ENCODE peak calls at places on chromosomes 7 and 10, in six cellular contexts. J, O, B, E, Q and Z are unnamed samples.
A peak's percentile ranks its signal among the peaks of the same experiment; 100 is the strongest.

GRCh38 chr10:30529373-30529998 is 95.5 kb downstream of the MAP3K8 start:
- DNase-seq in J (no peak), O (no peak), Q (no peak), B (no peak), E (peak; percentile 77), Z (no peak)

GRCh38 chr10:127151981-127152699 is 44.3 kb downstream of the INSYN2A start:
- DNase-seq in Q (no peak), E (no peak), O (no peak), J (no peak), B (peak; percentile 24), Z (peak; percentile 72)

GRCh38 chr7:151125459-151125834 is 39.2 kb downstream of the AGAP3 start:
- DNase-seq in O (no peak), E (no peak), J (no peak), B (no peak), Q (no peak), Z (no peak)

GRCh38 chr10:60203993-60204618 is 185.6 kb downstream of the ANK3 start:
- DNase-seq in Q (peak; percentile 30), B (peak; percentile 5), E (no peak), O (peak; percentile 10), J (peak; percentile 35), Z (peak; percentile 54)

GRCh38 chr7:114422478-114423217 is 8.0 kb downstream of the FOXP2 start:
- DNase-seq in J (no peak), B (no peak), E (no peak), O (no peak), Q (no peak), Z (no peak)

GRCh38 chr10:79379512-79380124 is 32.3 kb downstream of the PPIF start:
- DNase-seq in J (peak; percentile 9), Q (no peak), B (no peak), E (no peak), O (no peak), Z (no peak)

GRCh38 chr7:149865437-149865836 is 8.3 kb upstream of the ATP6V0E2 start:
- DNase-seq in Q (no peak), O (no peak), E (no peak), J (no peak), B (no peak), Z (peak; percentile 6)

GRCh38 chr10:101095550-101096213 is 33.9 kb downstream of the KAZALD1 start:
- DNase-seq in J (peak; percentile 72), B (peak; percentile 66), E (peak; percentile 52), Q (peak; percentile 85), O (peak; percentile 82), Z (peak; percentile 44)

GRCh38 chr7:19899517-19899916 is 126.1 kb upstream of the TMEM196 start:
- DNase-seq in J (no peak), B (no peak), Q (no peak), E (no peak), O (peak; percentile 18), Z (no peak)

GRCh38 chr10:6044651-6045599 is 17.2 kb downstream of the IL2RA start:
- DNase-seq in Q (no peak), E (no peak), O (no peak), B (no peak), J (no peak), Z (no peak)

GRCh38 chr10:68594405-68594804 is 34.3 kb downstream of the TET1 start:
- DNase-seq in Q (no peak), O (no peak), E (no peak), B (no peak), J (peak; percentile 51), Z (peak; percentile 67)

GRCh38 chr10:60032723-60033122 is 126.4 kb upstream of the CCDC6 start:
- DNase-seq in Q (peak; percentile 37), B (peak; percentile 62), J (peak; percentile 44), O (peak; percentile 35), E (peak; percentile 23), Z (peak; percentile 36)

GRCh38 chr10:3781458-3782098 is 3.4 kb downstream of the KLF6 start:
- DNase-seq in O (no peak), E (no peak), Q (no peak), J (no peak), B (no peak), Z (peak; percentile 55)

GRCh38 chr10:88954458-88955083 is 2.0 kb upstream of the ACTA2 start:
- DNase-seq in O (no peak), J (no peak), Q (no peak), B (no peak), E (no peak), Z (no peak)

GRCh38 chr10:44880090-44880715 is 30.9 kb upstream of the TMEM72 start:
- DNase-seq in O (no peak), Q (no peak), E (no peak), J (no peak), B (no peak), Z (no peak)

GRCh38 chr10:74432841-74433594 is 282.0 kb downstream of the ADK start:
- DNase-seq in B (no peak), J (peak; percentile 15), Q (peak; percentile 41), O (no peak), E (no peak), Z (peak; percentile 70)

GRCh38 chr10:78203915-78204818 is 170.5 kb downstream of the RPS24 start:
- DNase-seq in J (no peak), Q (peak; percentile 87), O (no peak), B (peak; percentile 33), E (no peak), Z (no peak)

GRCh38 chr7:16934947-16935742 is 53.4 kb upstream of the AGR3 start:
- DNase-seq in O (no peak), E (no peak), J (no peak), Q (no peak), B (no peak), Z (peak; percentile 48)

GRCh38 chr7:116616555-116617059 is 55.4 kb upstream of the MET start:
- DNase-seq in B (peak; percentile 21), J (no peak), Q (no peak), E (no peak), O (no peak), Z (peak; percentile 36)

GRCh38 chr7:155928583-155929145 is 116.4 kb upstream of the SHH start:
- DNase-seq in Q (no peak), J (no peak), E (no peak), O (no peak), B (no peak), Z (no peak)

GRCh38 chr10:62687230-62687748 is 117.2 kb upstream of the ADO start:
- DNase-seq in B (no peak), Q (no peak), O (no peak), J (no peak), E (no peak), Z (peak; percentile 38)
- TF ChIP-seq SMC3 in B (no peak), Q (no peak), O (no peak), J (no peak), E (no peak), Z (no peak)

GRCh38 chr10:48934672-48935071 is 5.0 kb downstream of the LRRC18 start:
- DNase-seq in Q (no peak), B (no peak), O (no peak), E (no peak), J (no peak), Z (no peak)

GRCh38 chr10:48937796-48938195 is 1.8 kb downstream of the LRRC18 start:
- DNase-seq in Q (no peak), E (no peak), J (no peak), O (no peak), B (no peak), Z (no peak)

GRCh38 chr10:48938281-48938680 is 1.4 kb downstream of the LRRC18 start:
- DNase-seq in Q (no peak), O (no peak), E (no peak), B (no peak), J (no peak), Z (no peak)

GRCh38 chr10:48932831-48933670 is 6.6 kb downstream of the LRRC18 start:
- DNase-seq in O (no peak), B (no peak), E (no peak), Q (no peak), J (no peak), Z (no peak)

GRCh38 chr10:48935141-48935540 is 4.5 kb downstream of the LRRC18 start:
- DNase-seq in B (no peak), O (no peak), E (no peak), J (no peak), Q (no peak), Z (no peak)
- TF ChIP-seq SMC3 in B (no peak), O (no peak), E (no peak), J (no peak), Q (no peak), Z (no peak)

DNA sequence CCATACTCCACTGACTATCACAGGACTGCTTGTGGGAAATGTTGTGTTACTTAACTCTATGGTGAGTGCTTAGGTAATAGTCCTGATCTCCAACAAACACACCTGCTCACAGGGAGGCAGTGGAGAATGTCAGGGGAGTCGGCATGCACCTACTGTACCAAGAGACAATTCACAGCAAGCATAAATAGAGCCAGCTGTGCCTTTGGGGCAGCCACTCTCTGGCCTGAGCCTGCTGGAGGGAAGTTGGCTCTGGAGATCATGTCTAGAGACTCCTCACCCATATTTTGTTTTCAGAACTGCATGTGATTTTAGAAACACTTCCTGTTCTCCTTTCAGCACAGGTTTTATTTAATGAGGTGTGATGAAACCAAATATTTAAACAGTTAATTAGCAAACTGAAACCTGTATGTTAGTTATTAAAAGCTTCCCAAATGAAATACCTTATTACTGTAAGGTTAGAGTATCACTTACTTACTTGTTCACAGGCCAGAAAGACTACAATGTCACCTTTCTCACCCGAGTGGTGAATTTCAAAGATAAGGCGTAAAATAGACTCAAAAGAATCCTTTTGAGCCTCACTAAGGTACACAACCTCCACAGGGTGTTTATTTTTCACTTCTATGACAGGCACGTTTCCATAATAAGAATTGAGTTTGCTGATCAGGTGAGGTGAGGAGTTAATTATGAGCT is 21.8 kb downstream of the DHX32 start:
- DNase-seq in Q (no peak), J (no peak), B (no peak), E (no peak), O (no peak), Z (no peak)
- TF ChIP-seq SMC3 in Q (no peak), J (no peak), B (no peak), E (no peak), O (no peak), Z (no peak)

GRCh38 chr10:18551473-18551872 is 99.9 kb downstream of the NSUN6 start:
- DNase-seq in Q (no peak), B (no peak), J (no peak), E (no peak), O (no peak), Z (no peak)
- TF ChIP-seq SMC3 in Q (no peak), B (no peak), J (no peak), E (no peak), O (no peak), Z (no peak)

DNA sequence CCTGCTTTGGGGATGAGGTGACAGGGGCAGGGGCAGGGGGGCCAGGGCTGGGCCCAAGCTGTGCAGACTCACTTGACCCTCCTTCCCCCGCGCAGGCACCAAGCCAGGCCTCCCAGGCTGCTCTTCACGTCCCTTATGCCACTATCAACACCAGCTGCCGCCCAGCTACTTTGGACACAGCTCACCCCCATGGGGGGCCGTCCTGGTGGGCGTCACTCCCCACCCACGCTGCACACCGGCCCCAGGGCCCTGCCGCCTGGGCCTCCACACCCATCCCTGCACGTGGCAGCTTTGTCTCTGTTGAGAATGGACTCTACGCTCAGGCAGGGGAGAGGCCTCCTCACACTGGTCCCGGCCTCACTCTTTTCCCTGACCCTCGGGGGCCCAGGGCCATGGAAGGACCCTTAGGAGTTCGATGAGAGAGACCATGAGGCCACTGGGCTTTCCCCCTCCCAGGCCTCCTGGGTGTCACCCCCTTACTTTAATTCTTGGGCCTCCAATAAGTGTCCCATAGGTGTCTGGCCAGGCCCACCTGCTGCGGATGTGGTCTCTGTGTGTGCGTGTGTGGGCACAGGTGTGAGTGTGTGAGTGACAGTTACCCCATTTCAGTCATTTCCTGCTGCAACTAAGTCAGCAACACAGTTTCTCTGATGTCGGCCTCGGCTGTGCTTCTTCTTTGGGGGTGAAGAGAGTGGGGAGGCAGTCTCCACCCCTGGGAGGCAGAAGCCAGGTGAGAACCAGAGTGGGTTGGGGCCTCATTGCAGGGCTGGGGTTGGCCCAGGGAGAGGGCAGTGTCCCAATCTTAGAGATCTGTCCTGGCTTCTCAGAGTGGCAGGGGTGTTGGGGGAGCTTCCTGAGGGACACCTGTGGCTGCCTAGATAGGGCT is 1.3 kb downstream of the PVRIG start:
- DNase-seq in J (no peak), Q (no peak), B (no peak), E (peak; percentile 82), O (no peak), Z (no peak)
- TF ChIP-seq SMC3 in J (no peak), Q (no peak), B (no peak), E (no peak), O (no peak), Z (no peak)